ENCODE peak calls at places on chromosomes 16 and 17, in four cellular contexts. V is brain microvascular endothelial cell, C is neural progenitor cell, S is stomach. W is an unnamed sample.

GRCh38 chr17:45293413-45294211 is 23.2 kb downstream of the MAP3K14 start:
- DNase-seq in S (peak), C (no peak), V (peak), W (peak)

GRCh38 chr16:30527635-30528178 is 1.3 kb upstream of the ZNF768 start:
- DNase-seq in V (no peak), S (peak), C (no peak), W (no peak)

GRCh38 chr17:31095239-31096105 is 695 bp downstream of the NF1 start:
- DNase-seq in S (peak), V (no peak), C (peak), W (no peak)

GRCh38 chr17:39744075-39744835 is 6.5 kb downstream of the GRB7 start:
- DNase-seq in S (no peak), V (no peak), C (no peak), W (no peak)

GRCh38 chr17:1485748-1486376 is 6.6 kb downstream of the MYO1C start:
- DNase-seq in S (peak), C (peak), V (peak), W (no peak)

GRCh38 chr17:41212524-41213169 is 13.8 kb upstream of the KRTAP9-2 start:
- DNase-seq in V (no peak), C (no peak), S (no peak), W (no peak)

GRCh38 chr16:5056347-5056746 is 9.4 kb downstream of the C16orf89 start:
- DNase-seq in V (peak), C (peak), S (peak), W (no peak)

GRCh38 chr16:86498661-86499493 is 11.4 kb upstream of the FOXF1 start:
- DNase-seq in C (peak), V (no peak), S (no peak), W (no peak)

GRCh38 chr16:85200471-85201278 is 88.4 kb upstream of the CIBAR2 start:
- DNase-seq in S (no peak), C (no peak), V (no peak), W (no peak)

GRCh38 chr16:19316846-19317245 is 31.3 kb downstream of the CLEC19A start:
- DNase-seq in C (peak), V (no peak), S (no peak), W (no peak)

GRCh38 chr17:42178817-42179216 is 2.1 kb downstream of the KCNH4 start:
- DNase-seq in V (no peak), C (no peak), S (no peak), W (no peak)

GRCh38 chr16:54422159-54422558 is 135.6 kb upstream of the IRX3 start:
- DNase-seq in S (peak), C (no peak), V (no peak), W (no peak)

GRCh38 chr17:8894189-8894611 is 26.7 kb upstream of the PIK3R6 start:
- DNase-seq in V (no peak), C (peak), S (no peak), W (no peak)

GRCh38 chr16:72858611-72859493 is 189.1 kb downstream of the ZFHX3 start:
- DNase-seq in C (no peak), S (no peak), V (peak), W (no peak)

GRCh38 chr16:74726736-74727135 is 26.1 kb upstream of the MLKL start:
- DNase-seq in V (peak), C (no peak), S (no peak), W (no peak)

GRCh38 chr17:4642286-4642685 is 808 bp upstream of the ALOX15 start:
- DNase-seq in S (no peak), C (peak), V (no peak), W (no peak)

GRCh38 chr17:38469875-38470274 is 41.6 kb downstream of the ARHGAP23 start:
- DNase-seq in V (peak), C (no peak), S (no peak), W (no peak)

GRCh38 chr17:4998027-4998665 is 396 bp downstream of the KIF1C start:
- DNase-seq in S (peak), C (peak), V (no peak), W (no peak)

GRCh38 chr17:70195091-70195490 is 25.8 kb downstream of the KCNJ2 start:
- DNase-seq in C (no peak), S (no peak), V (no peak), W (no peak)

GRCh38 chr17:59038734-59039133 is 67.9 kb downstream of the TRIM37 start:
- DNase-seq in C (no peak), S (no peak), V (peak), W (no peak)

GRCh38 chr17:43025766-43026537 is 921 bp downstream of the RND2 start:
- DNase-seq in S (no peak), C (no peak), V (no peak), W (no peak)

GRCh38 chr17:72122668-72123495 is 2.1 kb downstream of the SOX9 start:
- DNase-seq in C (peak), S (peak), V (no peak), W (no peak)

GRCh38 chr17:65588194-65588808 is 26.9 kb upstream of the AXIN2 start:
- DNase-seq in C (no peak), V (no peak), S (peak), W (no peak)

GRCh38 chr16:88744839-88745521 is 38.7 kb downstream of the CTU2 start:
- DNase-seq in C (peak), S (no peak), V (no peak), W (no peak)

GRCh38 chr17:79698086-79698690 is 32.6 kb upstream of the ENPP7 start:
- DNase-seq in C (no peak), S (no peak), V (no peak), W (no peak)

GRCh38 chr16:91484-91883 is 13.5 kb downstream of the MPG start:
- DNase-seq in S (peak), C (no peak), V (no peak), W (no peak)

GRCh38 chr16:84641643-84642358 is 6.5 kb upstream of the KLHL36 start:
- DNase-seq in S (no peak), V (no peak), C (no peak), W (no peak)

GRCh38 chr17:41522301-41523224 is 3.9 kb upstream of the KRT15 start:
- DNase-seq in S (no peak), C (no peak), V (no peak), W (no peak)

GRCh38 chr17:53353919-53354351 is 468.8 kb upstream of the KIF2B start:
- DNase-seq in C (no peak), V (no peak), S (peak), W (no peak)

GRCh38 chr17:2602597-2603017 is 9.2 kb downstream of the PAFAH1B1 start:
- DNase-seq in S (no peak), C (no peak), V (no peak), W (no peak)

GRCh38 chr17:45228985-45229517 is 7.4 kb downstream of the FMNL1 start:
- DNase-seq in C (peak), V (peak), S (peak), W (peak)

DNA sequence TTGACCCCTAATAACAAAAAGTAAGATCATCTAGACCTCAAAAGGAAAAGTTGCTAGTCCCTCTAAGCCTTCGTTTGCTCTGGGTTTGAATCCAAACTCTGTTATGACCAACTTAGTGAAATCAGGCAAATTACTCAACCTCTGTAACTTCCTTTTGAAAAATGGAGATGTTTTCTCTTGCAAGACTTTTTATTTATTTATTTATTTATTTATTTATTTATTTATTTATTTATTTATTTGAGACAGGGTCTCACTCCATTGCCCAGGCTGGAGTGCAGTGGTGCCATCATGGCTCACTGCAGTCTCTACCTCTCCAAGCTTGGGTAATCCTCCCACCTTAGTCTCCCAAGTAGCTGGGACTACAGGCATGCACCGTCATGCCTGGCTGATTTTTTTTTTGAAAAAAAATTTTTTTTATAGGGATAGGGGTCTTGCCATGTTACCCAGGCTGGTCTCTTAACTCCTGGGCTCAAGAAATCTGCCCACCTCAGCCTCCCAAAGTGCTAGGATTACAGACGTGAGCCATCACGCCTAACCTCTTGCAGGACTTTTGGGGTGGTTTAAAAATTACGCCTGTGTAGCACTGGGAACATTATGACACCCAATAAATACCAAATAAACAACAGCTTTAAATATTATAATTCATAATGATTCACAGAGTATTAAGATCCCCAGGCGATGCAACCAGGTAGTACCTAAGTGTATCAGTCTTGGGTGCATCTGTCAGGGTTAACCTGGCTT is 63.4 kb downstream of the PITPNC1 start:
- DNase-seq in S (no peak), C (no peak), V (no peak), W (no peak)
- H3K4me3 ChIP-seq in S (no peak), C (no peak), V (no peak), W (no peak)

GRCh38 chr17:80894439-80894721 is 97.3 kb upstream of the CHMP6 start:
- DNase-seq in C (no peak), V (no peak), S (no peak), W (no peak)
- TF ChIP-seq CTCF in C (peak), V (peak), S (no peak), W (peak)

GRCh38 chr17:48616719-48617514 is 1.8 kb upstream of the HOXB8 start:
- DNase-seq in S (no peak), C (no peak), V (no peak), W (no peak)

GRCh38 chr17:48614904-48615211 is 234 bp downstream of the HOXB8 start:
- DNase-seq in S (no peak), V (no peak), C (no peak), W (no peak)

GRCh38 chr17:48617515-48618365 is 2.6 kb upstream of the HOXB8 start:
- DNase-seq in C (no peak), S (no peak), V (no peak), W (no peak)

GRCh38 chr17:48615212-48615962 is at the start of gene HOXB8:
- DNase-seq in V (no peak), C (no peak), S (no peak), W (no peak)

DNA sequence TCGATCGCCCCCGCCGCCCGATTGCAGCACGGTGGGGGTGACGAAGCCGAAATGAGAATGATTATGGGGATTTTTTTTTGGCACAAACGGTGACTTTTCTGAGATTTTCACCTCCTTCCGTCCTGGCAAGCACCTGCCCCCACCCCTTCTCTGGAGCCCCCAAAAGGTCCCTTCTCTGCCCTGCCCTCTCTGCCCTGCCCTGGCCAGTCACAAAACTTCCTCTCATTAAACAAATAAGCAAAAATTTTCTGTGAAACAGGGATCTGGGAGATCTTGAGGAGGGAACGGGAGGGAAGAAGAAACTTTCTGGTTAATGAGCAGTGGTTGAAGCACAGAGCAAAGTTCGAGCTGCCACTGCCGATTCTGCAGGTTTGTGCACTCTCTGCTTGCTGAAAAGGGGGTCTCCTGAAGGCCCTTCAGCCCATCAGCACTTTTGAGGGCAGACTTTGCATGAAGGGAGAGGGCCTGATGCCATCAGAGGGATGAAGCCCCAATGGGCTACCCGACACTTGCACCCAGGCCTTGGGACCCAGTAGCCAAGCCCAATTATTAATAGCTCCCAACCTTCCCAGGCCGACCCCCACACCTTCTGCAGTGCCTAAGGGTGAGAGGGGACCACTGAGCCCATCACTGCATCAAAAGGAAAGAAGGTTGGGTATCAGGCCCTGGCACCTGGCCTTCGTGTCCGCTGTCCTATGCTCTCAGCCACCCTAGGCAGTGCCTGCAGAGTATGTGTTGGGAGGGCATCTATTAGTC is 1.0 kb upstream of the HOXB8 start:
- DNase-seq in S (no peak), V (no peak), C (no peak), W (no peak)
- H3K4me3 ChIP-seq in S (no peak), V (no peak), C (no peak), W (no peak)

GRCh38 chr17:75266315-75267145 is 4.5 kb downstream of the MIF4GD start:
- DNase-seq in S (no peak), C (no peak), V (no peak), W (no peak)
- TF ChIP-seq CTCF in S (no peak), C (no peak), V (no peak), W (no peak)

W was measured in HFF-Myc.